ENCODE peak calls at places on chromosomes 7 and 10, in ten cellular contexts. J, N, M, B, F, E, K, I, A and G are unnamed samples.

GRCh38 chr7:142557971-142558582 is 191.2 kb upstream of the PRSS1 start:
- DNase-seq in J (peak; percentile 79), N (no peak), M (peak; percentile 50), B (no peak), F (peak; percentile 89), E (peak; percentile 35), K (peak; percentile 59), I (peak; percentile 70), A (peak; percentile 51), G (peak; percentile 59)

GRCh38 chr10:34666008-34666700 is 148.9 kb downstream of the PARD3 start:
- DNase-seq in J (peak; percentile 100), N (no peak), M (peak; percentile 37), B (peak; percentile 69), F (peak; percentile 97), E (peak; percentile 73), K (peak; percentile 70), I (peak; percentile 96), A (peak; percentile 77), G (peak; percentile 92)

GRCh38 chr7:23469150-23469960 is 936 bp downstream of the IGF2BP3 start:
- DNase-seq in J (no peak), N (no peak), M (no peak), B (no peak), F (peak; percentile 24), E (no peak), K (peak; percentile 69), I (peak; percentile 35), A (no peak), G (no peak)

GRCh38 chr7:155618708-155619633 is 25.5 kb upstream of the RBM33 start:
- DNase-seq in J (no peak), N (no peak), M (peak; percentile 76), B (no peak), F (peak; percentile 79), E (peak; percentile 66), K (no peak), I (peak; percentile 26), A (no peak), G (peak; percentile 10)

GRCh38 chr10:103895458-103896186 is 22.4 kb downstream of the STN1 start:
- DNase-seq in J (peak; percentile 77), N (no peak), M (no peak), B (no peak), F (peak; percentile 61), E (no peak), K (peak; percentile 13), I (peak; percentile 46), A (peak; percentile 97), G (peak; percentile 80)

GRCh38 chr7:133795061-133795460 is 332.1 kb upstream of the LRGUK start:
- DNase-seq in J (no peak), N (no peak), M (no peak), B (no peak), F (no peak), E (no peak), K (no peak), I (no peak), A (no peak), G (no peak)

GRCh38 chr7:46930336-46930735 is 651.6 kb downstream of the TNS3 start:
- DNase-seq in J (peak; percentile 85), N (no peak), M (no peak), B (no peak), F (peak; percentile 97), E (peak; percentile 54), K (peak; percentile 42), I (peak; percentile 90), A (no peak), G (peak; percentile 93)

GRCh38 chr7:104362756-104363155 is 34.4 kb downstream of the LHFPL3 start:
- DNase-seq in J (peak; percentile 34), N (no peak), M (no peak), B (no peak), F (no peak), E (no peak), K (no peak), I (no peak), A (no peak), G (no peak)

GRCh38 chr10:12264204-12264908 is 68.4 kb downstream of the CDC123 start:
- DNase-seq in J (peak; percentile 65), N (no peak), M (peak; percentile 85), B (peak; percentile 76), F (peak; percentile 85), E (peak; percentile 76), K (peak; percentile 97), I (peak; percentile 77), A (peak; percentile 60), G (peak; percentile 85)

DNA sequence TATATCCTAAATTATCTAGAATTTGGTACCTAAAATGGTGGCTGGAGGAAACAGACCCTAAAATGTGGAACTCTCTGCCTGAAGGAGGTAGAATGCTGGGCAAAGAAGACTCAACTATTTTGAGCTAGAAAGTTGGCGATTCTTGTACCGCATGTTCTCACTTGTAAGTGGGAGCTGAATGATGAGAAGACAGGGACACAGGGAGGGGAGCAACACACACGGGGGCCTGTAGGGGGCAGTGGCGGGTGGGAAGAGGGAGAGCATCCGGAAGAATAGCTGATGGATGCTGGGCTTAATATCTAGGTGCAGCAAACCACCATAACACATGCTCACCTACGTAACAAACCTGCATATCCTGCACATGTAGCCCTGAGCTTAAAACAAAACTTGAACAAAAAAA is 250.6 kb downstream of the CALN1 start:
- DNase-seq in J (no peak), N (no peak), M (no peak), B (no peak), F (no peak), E (no peak), K (no peak), I (no peak), A (no peak), G (no peak)
- TF ChIP-seq CTCF in J (no peak), N (no peak), M (no peak), B (no peak), F (no peak), E (no peak), K (peak; percentile 31), I (no peak), A (peak; percentile 40), G (no peak)

DNA sequence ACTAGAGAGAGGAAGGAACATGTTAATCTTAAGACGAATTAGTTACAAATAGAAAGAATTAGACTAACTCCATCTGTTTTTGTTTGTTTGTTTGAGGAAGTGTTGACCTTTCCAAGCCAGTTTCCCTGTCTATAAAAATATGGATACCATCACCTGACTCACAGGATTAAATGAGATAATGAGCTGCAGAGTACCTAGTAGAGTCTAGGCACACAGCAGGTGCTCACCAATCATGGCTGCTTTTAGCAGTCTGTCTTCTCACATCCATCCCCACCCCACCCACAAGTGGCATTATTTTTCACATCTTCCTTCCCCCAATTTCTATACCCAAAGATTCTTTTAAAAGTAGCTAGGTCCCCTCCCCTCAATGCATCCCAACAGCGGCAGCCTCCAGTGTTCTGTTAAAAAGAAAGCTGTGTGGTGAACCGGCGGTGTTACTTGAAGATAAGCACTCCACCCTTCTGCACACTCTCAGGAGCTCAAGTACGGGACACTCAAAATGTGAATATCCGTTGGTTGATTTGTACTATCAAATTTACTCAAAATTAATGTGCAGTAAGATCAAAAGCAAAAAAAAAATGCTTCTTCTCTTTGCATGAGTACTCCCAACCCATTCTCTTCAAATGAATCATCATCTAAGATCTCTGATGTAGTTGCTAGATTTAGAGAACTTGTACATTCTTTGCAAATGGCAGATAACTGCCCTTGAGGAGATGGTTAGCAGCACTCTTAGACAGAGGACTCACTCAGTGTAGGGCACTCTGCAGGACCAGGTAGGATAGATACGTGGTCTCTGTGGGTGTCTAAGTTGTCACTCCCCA is 145.4 kb upstream of the ASAH2 start:
- DNase-seq in J (peak; percentile 73), N (no peak), M (no peak), B (no peak), F (peak; percentile 82), E (no peak), K (peak; percentile 77), I (peak; percentile 43), A (no peak), G (peak; percentile 63)
- H3K4me3 ChIP-seq in J (no peak overlapping the region), N (no peak overlapping the region), M (no peak overlapping the region), B (no peak overlapping the region), F (no peak overlapping the region), E (no peak overlapping the region), K (peak overlapping the region; percentile 9), I (no peak overlapping the region), A (no peak overlapping the region), G (no peak overlapping the region)

DNA sequence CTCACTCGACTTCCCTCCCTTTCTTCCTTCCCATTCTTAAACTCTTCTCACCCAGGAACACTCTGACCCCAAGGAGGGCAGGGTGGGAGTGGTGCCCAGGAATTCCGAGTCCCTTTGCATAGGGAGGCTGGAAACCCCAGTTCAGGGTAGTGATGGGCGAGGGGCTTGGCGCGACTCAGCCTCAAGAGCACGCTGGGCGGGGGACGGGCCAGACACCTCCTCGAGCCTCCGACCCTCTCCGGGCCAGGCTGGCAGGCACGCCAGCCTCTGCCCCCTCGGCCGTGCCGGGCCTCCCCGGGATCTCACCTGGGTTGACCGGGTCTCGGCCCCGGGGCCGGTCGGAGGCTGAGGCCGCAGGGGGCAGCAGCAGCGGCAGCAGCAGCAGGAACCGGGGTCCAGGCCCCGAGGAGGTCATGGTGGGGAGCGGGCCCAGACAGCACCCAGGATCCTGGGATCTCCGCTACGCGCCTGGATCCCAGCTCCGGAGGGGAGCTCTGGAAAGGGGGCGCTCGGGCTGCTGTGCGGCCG is 457 bp downstream of the PLOD3 start:
- DNase-seq in J (no peak), N (no peak), M (no peak), B (no peak), F (no peak), E (no peak), K (no peak), I (no peak), A (no peak), G (no peak)
- TF ChIP-seq CTCF in J (no peak), N (no peak), M (no peak), B (no peak), F (no peak), E (no peak), K (peak; percentile 7), I (peak; percentile 24), A (no peak), G (no peak)

GRCh38 chr10:60362461-60362860 is 27.2 kb downstream of the ANK3 start:
- DNase-seq in J (no peak), N (no peak), M (no peak), B (no peak), F (no peak), E (no peak), K (no peak), I (no peak), A (no peak), G (no peak)

GRCh38 chr10:60369163-60369930 is 20.3 kb downstream of the ANK3 start:
- DNase-seq in J (no peak), N (no peak), M (no peak), B (no peak), F (no peak), E (no peak), K (no peak), I (no peak), A (no peak), G (no peak)

GRCh38 chr10:60367431-60367830 is 22.2 kb downstream of the ANK3 start:
- DNase-seq in J (no peak), N (no peak), M (no peak), B (no peak), F (no peak), E (no peak), K (no peak), I (no peak), A (no peak), G (no peak)

GRCh38 chr10:60363187-60363586 is 26.5 kb downstream of the ANK3 start:
- DNase-seq in J (no peak), N (no peak), M (no peak), B (no peak), F (no peak), E (no peak), K (no peak), I (no peak), A (no peak), G (no peak)

DNA sequence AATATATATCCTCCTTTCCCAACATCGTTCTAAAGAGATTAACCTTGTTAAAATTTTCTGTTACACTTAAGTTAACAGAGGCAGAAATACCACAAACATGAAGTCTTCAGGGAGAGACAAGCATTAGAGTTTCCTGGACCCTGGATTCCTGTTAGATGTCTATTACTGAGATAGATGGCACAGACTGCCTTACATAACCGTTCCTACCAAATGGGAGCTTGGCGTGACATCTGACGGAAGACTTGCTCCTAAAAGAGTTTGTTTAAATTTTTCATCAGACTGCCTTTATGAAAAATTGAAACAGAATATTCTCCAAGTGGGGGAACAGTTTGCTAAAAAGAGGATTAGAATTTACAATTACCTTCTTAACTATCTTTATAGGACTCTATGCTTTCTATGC is 22.7 kb downstream of the ANK3 start:
- DNase-seq in J (no peak), N (no peak), M (no peak), B (no peak), F (no peak), E (no peak), K (no peak), I (no peak), A (no peak), G (no peak)
- H3K4me3 ChIP-seq in J (no peak overlapping the region), N (peak overlapping the region; percentile 18), M (no peak overlapping the region), B (no peak overlapping the region), F (no peak overlapping the region), E (no peak overlapping the region), K (no peak overlapping the region), I (no peak overlapping the region), A (no peak overlapping the region), G (no peak overlapping the region)